ENCODE peak calls at places on chromosomes 5 and 9, in four cellular contexts. L, N, M and X are unnamed samples.
A peak's percentile ranks its signal among the peaks of the same experiment; 100 is the strongest.

GRCh38 chr5:76202182-76202581 is 119.0 kb downstream of the SV2C start:
- DNase-seq in L (no peak), N (no peak), M (no peak), X (no peak)

GRCh38 chr9:87716141-87716540 is 9.8 kb upstream of the CTSL start:
- DNase-seq in L (no peak), N (no peak), M (no peak), X (no peak)

GRCh38 chr5:12772276-12772675 is 868.0 kb upstream of the CTNND2 start:
- DNase-seq in L (no peak), N (no peak), M (no peak), X (no peak)

GRCh38 chr5:167770461-167770860 is 521.0 kb upstream of the WWC1 start:
- DNase-seq in L (no peak), N (no peak), M (no peak), X (no peak)

GRCh38 chr5:143277536-143277935 is 126.0 kb downstream of the NR3C1 start:
- DNase-seq in L (no peak), N (no peak), M (no peak), X (no peak)

GRCh38 chr5:143401846-143402463 is 1.5 kb downstream of the NR3C1 start:
- DNase-seq in L (peak; percentile 13), N (no peak), M (no peak), X (no peak)

GRCh38 chr9:128895556-128895955 is 13.6 kb downstream of the LRRC8A start:
- DNase-seq in L (no peak), N (no peak), M (no peak), X (no peak)

GRCh38 chr9:114167591-114168091 is 12.3 kb downstream of the COL27A1 start:
- DNase-seq in L (no peak), N (no peak), M (no peak), X (no peak)

GRCh38 chr5:159995841-159996240 is 13.1 kb upstream of the TTC1 start:
- DNase-seq in L (no peak), N (no peak), M (no peak), X (no peak)

GRCh38 chr5:179309383-179309670 is 35.9 kb downstream of the ADAMTS2 start:
- DNase-seq in L (no peak), N (no peak), M (no peak), X (no peak)

GRCh38 chr5:1002271-1002546 is 6.4 kb upstream of the NKD2 start:
- DNase-seq in L (no peak), N (no peak), M (no peak), X (no peak)

GRCh38 chr9:36924071-36924470 is 110.0 kb downstream of the PAX5 start:
- DNase-seq in L (peak; percentile 45), N (no peak), M (peak; percentile 30), X (no peak)

GRCh38 chr5:173451031-173451430 is 122.8 kb upstream of the STC2 start:
- DNase-seq in L (peak; percentile 49), N (peak; percentile 3), M (no peak), X (peak; percentile 18)

GRCh38 chr5:177442066-177442836 is 4.4 kb upstream of the PRR7 start:
- DNase-seq in L (no peak), N (no peak), M (no peak), X (no peak)

GRCh38 chr9:69932901-69933300 is 110.7 kb upstream of the MAMDC2 start:
- DNase-seq in L (peak; percentile 36), N (no peak), M (no peak), X (peak; percentile 16)

GRCh38 chr5:141844414-141845097 is 33.7 kb downstream of the PCDH1 start:
- DNase-seq in L (no peak), N (no peak), M (no peak), X (no peak)

GRCh38 chr9:20406344-20406743 is 216.0 kb downstream of the MLLT3 start:
- DNase-seq in L (no peak), N (no peak), M (no peak), X (no peak)

GRCh38 chr9:130446111-130446861 is 1.5 kb downstream of the ASS1 start:
- DNase-seq in L (peak; percentile 38), N (no peak), M (no peak), X (no peak)

GRCh38 chr5:179794575-179794974 is 789 bp downstream of the LTC4S start:
- DNase-seq in L (no peak), N (no peak), M (no peak), X (no peak)

GRCh38 chr5:93594591-93595419 is 11.8 kb downstream of the NR2F1 start:
- DNase-seq in L (no peak), N (no peak), M (no peak), X (no peak)

GRCh38 chr5:28903643-28904042 is 1865.3 kb upstream of the CDH9 start:
- DNase-seq in L (no peak), N (no peak), M (no peak), X (no peak)

GRCh38 chr9:93456504-93456903 is 3.1 kb upstream of the FAM120AOS start:
- DNase-seq in L (no peak), N (no peak), M (no peak), X (no peak)

GRCh38 chr5:180281706-180282105 is 10.2 kb downstream of the MAPK9 start:
- DNase-seq in L (no peak), N (no peak), M (no peak), X (no peak)

GRCh38 chr5:158028349-158028748 is 169.4 kb upstream of the CLINT1 start:
- DNase-seq in L (no peak), N (no peak), M (no peak), X (no peak)
- H3K9ac ChIP-seq in L (no peak overlapping the region), N (no peak overlapping the region), M (no peak overlapping the region), X (no peak overlapping the region)

DNA sequence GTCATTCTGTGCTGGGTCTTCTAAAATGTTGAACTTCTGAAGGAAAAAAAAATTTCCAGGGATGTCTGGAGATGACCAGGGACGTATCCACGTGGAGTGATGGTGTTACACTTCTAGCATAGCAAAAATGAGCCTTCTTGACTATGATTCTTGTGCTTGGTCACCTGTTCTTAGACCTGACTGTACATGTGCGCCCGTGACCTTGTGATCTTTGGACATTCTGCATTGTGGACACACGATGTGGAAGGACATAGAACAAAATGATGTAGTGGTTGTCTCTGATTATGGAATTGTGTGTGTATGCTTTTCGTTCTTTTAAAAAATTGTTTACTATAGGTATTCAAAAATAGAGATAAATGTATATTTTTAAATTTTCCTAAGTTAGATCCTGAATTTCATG is 61.0 kb downstream of the SNX30 start:
- DNase-seq in L (no peak), N (no peak), M (no peak), X (no peak)
- TF ChIP-seq YY1 in L (no peak), N (no peak), M (no peak), X (no peak)

DNA sequence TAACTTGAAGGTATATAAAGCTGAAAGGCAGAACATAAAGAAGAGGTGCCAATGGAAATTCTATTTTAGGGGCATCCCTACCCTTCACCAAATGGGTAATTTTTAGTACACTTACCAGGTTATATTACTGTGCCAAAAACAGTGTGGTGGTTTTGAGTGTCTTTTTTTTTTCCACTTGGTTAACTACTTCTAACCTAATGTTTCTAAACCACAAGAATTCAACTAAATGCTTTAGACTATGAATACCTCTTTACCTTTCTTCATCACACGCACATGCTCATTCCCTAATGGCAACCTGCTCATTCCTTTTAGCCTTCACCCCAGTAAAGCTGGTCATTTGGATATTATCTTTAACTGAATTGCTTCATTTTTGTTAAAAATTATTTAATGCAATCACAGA is 215.6 kb downstream of the PIK3R1 start:
- DNase-seq in L (no peak), N (no peak), M (no peak), X (no peak)
- TF ChIP-seq SUZ12 in L (no peak), N (no peak), M (no peak), X (no peak)

GRCh38 chr9:134640491-134641172 is 971 bp upstream of the COL5A1 start:
- DNase-seq in L (no peak), N (no peak), M (no peak), X (no peak)
- H3K9ac ChIP-seq in L (no peak overlapping the region), N (no peak overlapping the region), M (no peak overlapping the region), X (peak overlapping the region; percentile 80)